ENCODE peak calls at places on chromosomes 16 and 17, in four cellular contexts. R is K562, S is HCT116, Y is HepG2. O is an unnamed sample.

GRCh38 chr16:49838639-49839461 is 17.1 kb downstream of the ZNF423 start:
- DNase-seq in Y (no peak), S (no peak), R (no peak), O (no peak)

GRCh38 chr17:64781810-64782555 is 119.9 kb upstream of the SMURF2 start:
- DNase-seq in R (no peak), Y (no peak), S (no peak), O (no peak)

GRCh38 chr16:78105517-78105916 is 6.1 kb downstream of the WWOX start:
- DNase-seq in R (no peak), S (no peak), Y (no peak), O (no peak)

GRCh38 chr17:17114592-17115225 is 72.5 kb downstream of the MPRIP start:
- DNase-seq in S (no peak), Y (no peak), R (no peak), O (no peak)

GRCh38 chr16:87457051-87457611 is 35.7 kb downstream of the ZCCHC14 start:
- DNase-seq in Y (no peak), R (no peak), S (no peak), O (no peak)

GRCh38 chr16:66872927-66873684 is 7.2 kb upstream of the PDP2 start:
- DNase-seq in S (peak), Y (peak), R (peak), O (peak)

GRCh38 chr16:77788196-77789084 is at the start of gene VAT1L:
- DNase-seq in Y (no peak), R (no peak), S (no peak), O (no peak)

GRCh38 chr17:79439493-79439892 is 171.4 kb downstream of the RBFOX3 start:
- DNase-seq in Y (no peak), S (no peak), R (no peak), O (no peak)

GRCh38 chr16:4213721-4214120 is 28.2 kb downstream of the SRL start:
- DNase-seq in Y (no peak), S (no peak), R (no peak), O (no peak)

GRCh38 chr17:27616414-27616813 is 14.6 kb upstream of the LGALS9 start:
- DNase-seq in R (peak), S (no peak), Y (no peak), O (no peak)

GRCh38 chr16:48608452-48608851 is 1.5 kb downstream of the N4BP1 start:
- DNase-seq in R (no peak), Y (no peak), S (no peak), O (no peak)

GRCh38 chr17:39196191-39196819 is 1.2 kb downstream of the CACNB1 start:
- DNase-seq in Y (no peak), R (no peak), S (no peak), O (no peak)

GRCh38 chr17:19672009-19672837 is 23.7 kb downstream of the ALDH3A2 start:
- DNase-seq in S (no peak), Y (peak), R (no peak), O (no peak)

GRCh38 chr17:77770331-77771105 is 188.0 kb upstream of the TNRC6C start:
- DNase-seq in Y (no peak), S (no peak), R (peak), O (no peak)

GRCh38 chr16:8920676-8921625 is 38.8 kb downstream of the LITAFD start:
- DNase-seq in Y (no peak), S (no peak), R (no peak), O (no peak)

GRCh38 chr16:17434006-17434405 is 36.8 kb downstream of the XYLT1 start:
- DNase-seq in R (no peak), S (no peak), Y (no peak), O (no peak)

GRCh38 chr17:50037321-50038107 is 18.4 kb upstream of the ITGA3 start:
- DNase-seq in Y (no peak), R (no peak), S (no peak), O (no peak)

DNA sequence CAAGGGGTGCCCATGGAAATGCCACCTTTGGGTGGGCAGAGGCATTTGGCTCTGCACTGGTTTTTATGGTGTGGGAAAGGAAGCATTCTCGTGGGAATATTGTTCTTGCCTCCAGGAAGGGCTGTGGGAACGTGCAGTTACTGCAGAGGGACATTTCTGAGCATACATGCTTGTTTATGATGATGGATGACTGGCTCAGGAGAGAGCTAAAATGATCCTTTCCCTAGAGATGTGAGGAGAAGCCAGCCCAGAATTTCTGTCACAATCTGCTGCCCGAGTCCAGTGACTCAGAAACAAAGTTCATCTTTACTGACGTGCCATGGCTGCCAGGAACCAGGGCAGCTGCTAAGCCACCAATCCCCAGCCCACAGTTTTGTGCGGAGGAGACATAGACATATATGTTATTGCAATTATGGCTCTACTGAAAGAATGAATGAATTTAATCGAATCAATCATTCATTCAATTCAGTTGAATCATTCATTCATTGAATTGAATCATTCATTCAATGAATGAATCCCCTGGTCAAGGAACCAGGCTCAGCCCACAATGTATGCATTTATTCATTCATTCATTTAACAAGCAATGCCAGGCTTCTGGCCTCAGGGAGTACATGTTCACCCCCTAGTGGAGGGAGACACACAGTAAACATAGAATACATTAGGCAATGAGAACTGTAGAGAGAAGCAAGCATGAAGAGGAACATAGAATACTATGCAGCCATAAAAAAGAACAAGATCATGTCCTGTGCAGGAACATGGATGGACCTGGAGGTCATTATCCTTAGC is 414.4 kb upstream of the HSBP1 start:
- DNase-seq in Y (no peak), S (no peak), R (peak), O (no peak)
- TF ChIP-seq TCF7L2 in Y (no peak), S (no peak), R (no peak), O (no peak)

GRCh38 chr17:58271532-58271931 is 9.2 kb downstream of the MPO start:
- DNase-seq in R (no peak), S (no peak), Y (no peak), O (no peak)

GRCh38 chr17:58269557-58270291 is 11.0 kb downstream of the MPO start:
- DNase-seq in R (peak), Y (no peak), S (no peak), O (no peak)

GRCh38 chr17:58272367-58273280 is 8.1 kb downstream of the MPO start:
- DNase-seq in R (no peak), S (no peak), Y (no peak), O (no peak)

GRCh38 chr17:58268774-58269556 is 11.8 kb downstream of the MPO start:
- DNase-seq in R (no peak), S (no peak), Y (no peak), O (no peak)

GRCh38 chr17:58270476-58271290 is 10.1 kb downstream of the MPO start:
- DNase-seq in S (peak), R (peak), Y (no peak), O (no peak)
- TF ChIP-seq CTCF in S (peak), R (peak), Y (no peak), O (no peak)

GRCh38 chr16:71484006-71484893 is 4.9 kb downstream of the ZNF19 start:
- DNase-seq in S (peak), R (peak), Y (peak), O (no peak)
- TF ChIP-seq TCF7L2 in S (peak), R (no peak), Y (no peak), O (no peak)

DNA sequence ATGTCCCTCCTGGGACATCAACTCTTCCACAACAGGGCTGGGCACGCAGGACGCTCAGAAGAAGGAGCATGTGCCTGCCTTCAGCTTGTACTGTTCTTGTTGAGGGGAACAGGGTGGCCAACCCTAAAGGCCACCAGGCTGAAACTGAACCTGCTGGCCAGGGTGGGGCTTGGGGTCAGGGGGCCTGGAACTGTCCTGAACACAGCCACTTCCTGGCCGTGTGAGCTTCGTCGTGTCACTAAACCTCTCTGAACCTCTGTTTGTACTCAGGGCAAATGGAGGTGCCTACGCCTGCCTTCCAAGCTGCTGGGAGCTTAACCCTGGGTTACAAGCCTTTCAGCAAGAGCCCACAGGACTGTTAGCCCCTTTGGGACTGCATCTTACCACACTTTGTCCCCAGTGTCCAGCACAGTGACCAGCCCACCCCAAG is 6.7 kb downstream of the ARHGAP27 start:
- DNase-seq in R (no peak), Y (no peak), S (no peak), O (no peak)
- TF ChIP-seq CTCF in R (no peak), Y (no peak), S (no peak), O (peak)

GRCh38 chr17:80802626-80803450 is 188.8 kb upstream of the CHMP6 start:
- DNase-seq in R (no peak), Y (no peak), S (no peak), O (no peak)
- TF ChIP-seq TCF7L2 in R (no peak), Y (no peak), S (no peak), O (no peak)

DNA sequence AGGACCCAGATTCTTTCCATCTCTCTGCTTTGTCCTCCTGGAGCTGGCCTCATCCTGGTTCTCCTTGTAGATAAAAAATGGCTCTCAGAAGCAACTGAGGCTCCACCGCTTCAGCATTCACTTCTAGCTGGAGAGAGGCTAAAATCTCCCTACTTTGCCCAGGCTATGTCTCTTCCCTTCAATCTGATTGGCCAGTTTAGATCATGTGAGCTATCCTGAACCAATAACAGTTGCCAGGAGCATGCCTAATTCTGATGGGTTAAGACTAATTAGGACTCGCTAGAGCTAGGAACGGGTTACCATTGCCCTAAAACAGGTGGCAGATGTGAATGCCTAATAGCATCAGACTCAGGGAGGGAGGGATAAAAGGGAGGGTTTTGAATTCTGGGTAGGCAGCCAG is 89.6 kb downstream of the GPR139 start:
- DNase-seq in Y (no peak), R (peak), S (no peak), O (no peak)
- TF ChIP-seq CTCF in Y (no peak), R (no peak), S (no peak), O (no peak)

O was measured in Panc1.